ENCODE peak calls at places on chromosomes 4 and X, in eight cellular contexts. One of them, this sample, is unnamed.
A peak's percentile ranks its signal among the peaks of the same experiment; 100 is the strongest.

GRCh38 chrX:115068896-115069295 is 51.5 kb upstream of the IL13RA2 start:
- DNase-seq in germinal center: no peak
- DNase-seq in T-helper 2 cell: no peak
- DNase-seq in left colon: no peak
- DNase-seq in adipocyte: no peak
- DNase-seq in H7: peak; percentile 8
- DNase-seq in HFF-Myc: no peak
- DNase-seq in WTC11: no peak
- DNase-seq in this sample: no peak

GRCh38 chrX:68671221-68671620 is 23.8 kb downstream of the STARD8 start:
- DNase-seq in germinal center: no peak
- DNase-seq in H7: no peak
- DNase-seq in HFF-Myc: no peak
- DNase-seq in left colon: no peak
- DNase-seq in T-helper 2 cell: no peak
- DNase-seq in WTC11: no peak
- DNase-seq in adipocyte: no peak
- DNase-seq in this sample: no peak

GRCh38 chrX:120297923-120298322 is 13.3 kb downstream of the TMEM255A start:
- DNase-seq in left colon: no peak
- DNase-seq in H7: no peak
- DNase-seq in germinal center: no peak
- DNase-seq in WTC11: no peak
- DNase-seq in adipocyte: no peak
- DNase-seq in HFF-Myc: no peak
- DNase-seq in T-helper 2 cell: no peak
- DNase-seq in this sample: no peak

GRCh38 chr4:17168571-17168970 is 270.1 kb upstream of the LDB2 start:
- DNase-seq in HFF-Myc: peak; percentile 51
- DNase-seq in H7: no peak
- DNase-seq in T-helper 2 cell: no peak
- DNase-seq in left colon: no peak
- DNase-seq in WTC11: no peak
- DNase-seq in germinal center: no peak
- DNase-seq in adipocyte: peak; percentile 91
- DNase-seq in this sample: peak; percentile 52

GRCh38 chr4:138595731-138596465 is 353.7 kb upstream of the SLC7A11 start:
- DNase-seq in left colon: no peak
- DNase-seq in WTC11: no peak
- DNase-seq in T-helper 2 cell: no peak
- DNase-seq in adipocyte: peak; percentile 69
- DNase-seq in HFF-Myc: no peak
- DNase-seq in H7: no peak
- DNase-seq in germinal center: no peak
- DNase-seq in this sample: no peak

GRCh38 chr4:9143421-9144080 is 26.7 kb upstream of the FAM90A26 start:
- DNase-seq in WTC11: no peak
- DNase-seq in left colon: no peak
- DNase-seq in H7: no peak
- DNase-seq in HFF-Myc: no peak
- DNase-seq in T-helper 2 cell: no peak
- DNase-seq in germinal center: no peak
- DNase-seq in adipocyte: no peak
- DNase-seq in this sample: no peak

GRCh38 chr4:42995343-42995944 is 102.9 kb downstream of the GRXCR1 start:
- DNase-seq in HFF-Myc: peak; percentile 1
- DNase-seq in H7: peak; percentile 59
- DNase-seq in left colon: no peak
- DNase-seq in T-helper 2 cell: no peak
- DNase-seq in adipocyte: peak; percentile 6
- DNase-seq in germinal center: peak; percentile 23
- DNase-seq in WTC11: no peak
- DNase-seq in this sample: peak; percentile 70

GRCh38 chr4:110196871-110197420 is 1.5 kb downstream of the ELOVL6 start:
- DNase-seq in T-helper 2 cell: peak; percentile 36
- DNase-seq in left colon: peak; percentile 74
- DNase-seq in adipocyte: peak; percentile 78
- DNase-seq in WTC11: peak; percentile 74
- DNase-seq in H7: peak; percentile 79
- DNase-seq in HFF-Myc: no peak
- DNase-seq in germinal center: peak; percentile 57
- DNase-seq in this sample: peak; percentile 79

GRCh38 chrX:133335027-133335426 is 80.3 kb downstream of the GPC4 start:
- DNase-seq in HFF-Myc: no peak
- DNase-seq in H7: no peak
- DNase-seq in T-helper 2 cell: no peak
- DNase-seq in WTC11: no peak
- DNase-seq in adipocyte: peak; percentile 68
- DNase-seq in germinal center: peak; percentile 5
- DNase-seq in left colon: peak; percentile 11
- DNase-seq in this sample: peak; percentile 53

GRCh38 chrX:33741807-33742206 is 390.3 kb downstream of the FAM47A start:
- DNase-seq in adipocyte: no peak
- DNase-seq in germinal center: no peak
- DNase-seq in HFF-Myc: no peak
- DNase-seq in left colon: no peak
- DNase-seq in WTC11: peak; percentile 12
- DNase-seq in H7: no peak
- DNase-seq in T-helper 2 cell: no peak
- DNase-seq in this sample: peak; percentile 30

GRCh38 chr4:8665406-8666360 is 73.1 kb downstream of the CPZ start:
- DNase-seq in germinal center: no peak
- DNase-seq in HFF-Myc: no peak
- DNase-seq in adipocyte: no peak
- DNase-seq in WTC11: no peak
- DNase-seq in T-helper 2 cell: no peak
- DNase-seq in H7: peak; percentile 14
- DNase-seq in left colon: no peak
- DNase-seq in this sample: no peak

GRCh38 chrX:10254746-10255145 is 98.0 kb downstream of the CLCN4 start:
- DNase-seq in T-helper 2 cell: no peak
- DNase-seq in left colon: no peak
- DNase-seq in H7: no peak
- DNase-seq in WTC11: no peak
- DNase-seq in germinal center: no peak
- DNase-seq in adipocyte: peak; percentile 25
- DNase-seq in HFF-Myc: no peak
- DNase-seq in this sample: peak; percentile 1

GRCh38 chrX:133365886-133366611 is 49.2 kb downstream of the GPC4 start:
- DNase-seq in H7: no peak
- DNase-seq in germinal center: no peak
- DNase-seq in adipocyte: peak; percentile 52
- DNase-seq in HFF-Myc: no peak
- DNase-seq in T-helper 2 cell: no peak
- DNase-seq in WTC11: no peak
- DNase-seq in left colon: no peak
- DNase-seq in this sample: no peak

GRCh38 chrX:115402299-115402698 is 112.8 kb downstream of the LUZP4 start:
- DNase-seq in T-helper 2 cell: no peak
- DNase-seq in HFF-Myc: no peak
- DNase-seq in WTC11: no peak
- DNase-seq in left colon: no peak
- DNase-seq in H7: no peak
- DNase-seq in adipocyte: no peak
- DNase-seq in germinal center: no peak
- DNase-seq in this sample: no peak

GRCh38 chrX:30373951-30374350 is 64.8 kb upstream of the NR0B1 start:
- DNase-seq in germinal center: no peak
- DNase-seq in WTC11: no peak
- DNase-seq in T-helper 2 cell: no peak
- DNase-seq in left colon: no peak
- DNase-seq in H7: no peak
- DNase-seq in HFF-Myc: no peak
- DNase-seq in adipocyte: no peak
- DNase-seq in this sample: no peak

GRCh38 chr4:157600583-157600982 is 380.1 kb downstream of the GRIA2 start:
- DNase-seq in WTC11: no peak
- DNase-seq in HFF-Myc: no peak
- DNase-seq in germinal center: no peak
- DNase-seq in T-helper 2 cell: no peak
- DNase-seq in H7: no peak
- DNase-seq in left colon: no peak
- DNase-seq in adipocyte: no peak
- DNase-seq in this sample: no peak

GRCh38 chr4:126718161-126718560 is 914.6 kb upstream of the INTU start:
- DNase-seq in adipocyte: no peak
- DNase-seq in left colon: no peak
- DNase-seq in germinal center: no peak
- DNase-seq in T-helper 2 cell: no peak
- DNase-seq in HFF-Myc: no peak
- DNase-seq in H7: no peak
- DNase-seq in WTC11: no peak
- DNase-seq in this sample: no peak